ENCODE peak calls at places on chromosomes 2 and 18, in seven cellular contexts. K is GOT3; F is SJSA1; W is foreskin fibroblast; Y is GM23248; S is germinal center; M is stimulated activated CD4-positive, alpha-beta T cell treated with anti-CD3 and anti-CD28 coated beads, Interleukin-1b, Interleukin-23, amount 100 ng/mL, for 4 hours. N is an unnamed sample.

GRCh38 chr18:9086015-9086414 is 16.5 kb upstream of the NDUFV2 start:
- DNase-seq in K (no peak), F (no peak), W (no peak), Y (no peak), S (no peak), M (no peak), N (no peak)

GRCh38 chr2:105804266-105804665 is 59.6 kb downstream of the NCK2 start:
- DNase-seq in K (no peak), F (no peak), W (no peak), Y (no peak), S (no peak), M (no peak), N (no peak)

GRCh38 chr2:42328148-42328833 is 32.7 kb downstream of the COX7A2L start:
- DNase-seq in K (no peak), F (no peak), W (no peak), Y (peak; percentile 60), S (peak; percentile 24), M (no peak), N (no peak)

GRCh38 chr18:9092665-9093064 is 9.8 kb upstream of the NDUFV2 start:
- DNase-seq in K (no peak), F (no peak), W (peak; percentile 41), Y (no peak), S (no peak), M (no peak), N (no peak)

GRCh38 chr2:102111823-102112222 is 30.7 kb upstream of the IL1R1 start:
- DNase-seq in K (no peak), F (no peak), W (no peak), Y (no peak), S (no peak), M (no peak), N (no peak)

GRCh38 chr18:26540041-26540628 is 8.2 kb downstream of the KCTD1 start:
- DNase-seq in K (no peak), F (no peak), W (peak; percentile 34), Y (peak; percentile 61), S (no peak), M (no peak), N (no peak)

GRCh38 chr2:106085441-106085911 is 108.6 kb downstream of the UXS1 start:
- DNase-seq in K (no peak), F (no peak), W (peak; percentile 31), Y (peak; percentile 74), S (no peak), M (no peak), N (no peak)

GRCh38 chr2:38178556-38179419 is 102.8 kb upstream of the CYP1B1 start:
- DNase-seq in K (no peak), F (peak; percentile 62), W (peak; percentile 90), Y (peak; percentile 92), S (no peak), M (no peak), N (no peak)

N was measured in omental fat pad.